ENCODE peak calls at places on chromosomes 12 and 14, in four cellular contexts. One of them, this sample, is unnamed. For H3K4me1, the result is how much of the 10 kb centered on the place peaks cover.

GRCh38 chr14:101235042-101235871 is 326.0 kb upstream of the DIO3 start:
- DNase-seq in K562: peak
- DNase-seq in A549: peak
- DNase-seq in sigmoid colon: peak
- DNase-seq in this sample: no peak

GRCh38 chr12:88562846-88563582 is 17.3 kb downstream of the KITLG start:
- DNase-seq in K562: no peak
- DNase-seq in A549: no peak
- DNase-seq in sigmoid colon: no peak
- DNase-seq in this sample: no peak

GRCh38 chr12:68240079-68240478 is 13.3 kb downstream of the IL22 start:
- DNase-seq in K562: peak
- DNase-seq in A549: peak
- DNase-seq in sigmoid colon: no peak
- DNase-seq in this sample: no peak

GRCh38 chr14:21268612-21269251 is 510 bp downstream of the HNRNPC start:
- DNase-seq in K562: peak
- DNase-seq in A549: peak
- DNase-seq in sigmoid colon: no peak
- DNase-seq in this sample: peak

GRCh38 chr12:69430942-69431603 is 39.1 kb upstream of the FRS2 start:
- DNase-seq in K562: no peak
- DNase-seq in A549: no peak
- DNase-seq in sigmoid colon: no peak
- DNase-seq in this sample: no peak

GRCh38 chr14:91942128-91942527 is 5.4 kb downstream of the FBLN5 start:
- DNase-seq in K562: no peak
- DNase-seq in A549: no peak
- DNase-seq in sigmoid colon: no peak
- DNase-seq in this sample: no peak

GRCh38 chr12:109981311-109981710 is 14.9 kb downstream of the GIT2 start:
- DNase-seq in K562: no peak
- DNase-seq in A549: no peak
- DNase-seq in sigmoid colon: no peak
- DNase-seq in this sample: no peak

GRCh38 chr12:113241191-113242017 is 20.1 kb downstream of the TPCN1 start:
- DNase-seq in K562: no peak
- DNase-seq in A549: peak
- DNase-seq in sigmoid colon: no peak
- DNase-seq in this sample: no peak

GRCh38 chr14:104665663-104666522 is 23.5 kb upstream of the INF2 start:
- DNase-seq in K562: no peak
- DNase-seq in A549: peak
- DNase-seq in sigmoid colon: peak
- DNase-seq in this sample: no peak

GRCh38 chr12:22935501-22935900 is 310.5 kb downstream of the ETNK1 start:
- DNase-seq in K562: no peak
- DNase-seq in A549: peak
- DNase-seq in sigmoid colon: no peak
- DNase-seq in this sample: no peak

GRCh38 chr14:103366741-103367140 is 18.5 kb upstream of the MARK3 start:
- DNase-seq in K562: no peak
- DNase-seq in A549: no peak
- DNase-seq in sigmoid colon: no peak
- DNase-seq in this sample: no peak

GRCh38 chr12:86521870-86522269 is 265.7 kb upstream of the MGAT4C start:
- DNase-seq in K562: no peak
- DNase-seq in A549: no peak
- DNase-seq in sigmoid colon: no peak
- DNase-seq in this sample: no peak

GRCh38 chr12:130576286-130576933 is 139.7 kb downstream of the RIMBP2 start:
- DNase-seq in K562: no peak
- DNase-seq in A549: no peak
- DNase-seq in sigmoid colon: no peak
- DNase-seq in this sample: no peak

GRCh38 chr12:52580496-52580895 is 6.9 kb upstream of the KRT74 start:
- DNase-seq in K562: no peak
- DNase-seq in A549: no peak
- DNase-seq in sigmoid colon: peak
- DNase-seq in this sample: no peak

GRCh38 chr12:106195638-106196037 is 52.2 kb downstream of the CKAP4 start:
- DNase-seq in K562: no peak
- DNase-seq in A549: no peak
- DNase-seq in sigmoid colon: peak
- DNase-seq in this sample: peak

GRCh38 chr12:123937707-123938600 is 34.7 kb downstream of the CCDC92 start:
- DNase-seq in K562: no peak
- DNase-seq in A549: no peak
- DNase-seq in sigmoid colon: no peak
- DNase-seq in this sample: no peak

GRCh38 chr12:125453751-125454150 is 388.5 kb downstream of the AACS start:
- DNase-seq in K562: no peak
- DNase-seq in A549: no peak
- DNase-seq in sigmoid colon: no peak
- DNase-seq in this sample: no peak

GRCh38 chr12:115632323-115632722 is 645.2 kb downstream of the MED13L start:
- DNase-seq in K562: no peak
- DNase-seq in A549: no peak
- DNase-seq in sigmoid colon: no peak
- DNase-seq in this sample: no peak

GRCh38 chr12:31590730-31591307 is at the start of gene DENND5B:
- DNase-seq in K562: peak
- DNase-seq in A549: peak
- DNase-seq in sigmoid colon: peak
- DNase-seq in this sample: peak

GRCh38 chr14:54669759-54670630 is 103.1 kb downstream of the SAMD4A start:
- DNase-seq in K562: no peak
- DNase-seq in A549: no peak
- DNase-seq in sigmoid colon: peak
- DNase-seq in this sample: no peak

GRCh38 chr12:49567302-49567610 is 686 bp downstream of the MCRS1 start:
- DNase-seq in K562: no peak
- DNase-seq in A549: no peak
- DNase-seq in sigmoid colon: no peak
- DNase-seq in this sample: peak

DNA sequence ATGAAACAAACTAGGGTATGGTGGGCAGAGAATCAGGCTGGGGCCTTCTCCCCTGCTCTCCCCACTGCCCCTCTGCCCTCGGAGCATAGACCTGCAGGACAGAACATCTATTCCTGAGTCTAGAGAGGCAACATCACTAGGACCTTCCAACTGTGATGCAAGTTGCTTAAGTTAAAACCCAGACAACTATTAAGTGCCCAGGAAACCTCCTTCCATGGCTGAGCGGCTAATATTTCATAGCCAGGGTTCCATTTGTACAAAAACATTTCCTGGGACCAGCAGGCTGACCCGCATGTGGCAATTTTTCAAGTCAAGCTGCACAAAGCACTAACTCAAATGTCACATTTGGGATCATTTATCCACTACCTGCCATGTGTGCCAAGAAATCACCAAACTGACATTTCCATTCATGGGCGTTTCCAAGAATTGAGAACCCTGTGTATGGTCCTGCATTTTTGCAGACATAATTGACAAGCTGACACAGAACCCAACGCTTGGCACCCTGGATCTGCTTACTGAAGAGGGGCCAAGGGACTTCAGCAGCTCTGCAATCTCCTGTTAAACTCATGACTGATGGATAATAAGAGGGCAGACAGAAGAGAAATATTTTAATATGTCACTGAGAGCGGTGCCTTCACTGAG is 32.7 kb downstream of the NT5DC3 start:
- DNase-seq in K562: no peak
- DNase-seq in A549: no peak
- DNase-seq in sigmoid colon: peak
- DNase-seq in this sample: no peak
- H3K4me1 ChIP-seq in K562: half or more
- H3K4me1 ChIP-seq in A549: under half
- H3K4me1 ChIP-seq in sigmoid colon: half or more
- H3K4me1 ChIP-seq in this sample: under half

DNA sequence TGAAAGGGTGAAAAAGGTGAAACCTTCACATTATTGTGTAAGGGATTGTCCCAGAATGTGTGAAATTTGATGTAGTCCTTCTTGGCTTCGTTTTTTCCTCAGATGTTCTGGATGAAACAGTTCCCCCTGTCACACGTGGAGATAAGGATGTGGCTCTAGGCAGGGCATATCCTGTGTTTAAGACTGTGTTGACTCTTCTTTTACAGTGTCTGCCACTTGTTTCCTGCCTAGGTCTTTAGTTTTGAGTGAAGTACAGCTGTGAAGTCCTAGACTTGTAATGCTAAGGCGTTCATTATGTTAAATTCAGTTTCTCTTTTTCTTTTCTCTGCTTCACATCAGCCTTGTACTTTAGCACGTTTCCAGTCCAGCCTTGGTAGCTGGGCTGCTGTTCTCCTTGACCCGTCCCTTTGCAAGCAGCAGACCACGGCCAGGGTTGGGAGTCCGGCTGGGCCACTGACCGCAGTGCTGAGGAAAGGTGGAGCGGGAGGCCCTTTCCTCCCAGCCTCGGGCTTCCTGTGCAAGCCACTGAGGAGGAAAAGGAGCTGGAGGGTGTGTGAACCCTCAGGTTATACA is 59.1 kb downstream of the RASSF3 start:
- DNase-seq in K562: no peak
- DNase-seq in A549: no peak
- DNase-seq in sigmoid colon: peak
- DNase-seq in this sample: peak
- TF ChIP-seq POLR2A in K562: no peak
- TF ChIP-seq POLR2A in A549: no peak
- TF ChIP-seq POLR2A in sigmoid colon: no peak
- TF ChIP-seq POLR2A in this sample: no peak

GRCh38 chr12:46526231-46526630 is 153.7 kb upstream of the SLC38A2 start:
- DNase-seq in K562: no peak
- DNase-seq in A549: no peak
- DNase-seq in sigmoid colon: no peak
- DNase-seq in this sample: no peak

GRCh38 chr12:46523446-46523845 is 150.9 kb upstream of the SLC38A2 start:
- DNase-seq in K562: no peak
- DNase-seq in A549: peak
- DNase-seq in sigmoid colon: no peak
- DNase-seq in this sample: peak

GRCh38 chr12:46522141-46522540 is 149.6 kb upstream of the SLC38A2 start:
- DNase-seq in K562: no peak
- DNase-seq in A549: no peak
- DNase-seq in sigmoid colon: no peak
- DNase-seq in this sample: no peak

GRCh38 chr12:46523863-46524770 is 151.5 kb upstream of the SLC38A2 start:
- DNase-seq in K562: peak
- DNase-seq in A549: peak
- DNase-seq in sigmoid colon: no peak
- DNase-seq in this sample: peak

GRCh38 chr12:46524778-46525177 is 152.2 kb upstream of the SLC38A2 start:
- DNase-seq in K562: no peak
- DNase-seq in A549: peak
- DNase-seq in sigmoid colon: peak
- DNase-seq in this sample: peak
- TF ChIP-seq EP300 in K562: no peak
- TF ChIP-seq EP300 in A549: no peak
- TF ChIP-seq EP300 in sigmoid colon: no peak
- TF ChIP-seq EP300 in this sample: no peak

GRCh38 chr12:45353944-45354343 is 138.0 kb downstream of the ANO6 start:
- DNase-seq in K562: no peak
- DNase-seq in A549: no peak
- DNase-seq in sigmoid colon: no peak
- DNase-seq in this sample: no peak
- H3K4me1 ChIP-seq in K562: under half
- H3K4me1 ChIP-seq in A549: under half
- H3K4me1 ChIP-seq in sigmoid colon: under half
- H3K4me1 ChIP-seq in this sample: under half

GRCh38 chr14:61476105-61476736 is 154.8 kb downstream of the PRKCH start:
- DNase-seq in K562: no peak
- DNase-seq in A549: no peak
- DNase-seq in sigmoid colon: no peak
- DNase-seq in this sample: no peak

GRCh38 chr14:61477845-61478438 is 156.6 kb downstream of the PRKCH start:
- DNase-seq in K562: no peak
- DNase-seq in A549: peak
- DNase-seq in sigmoid colon: peak
- DNase-seq in this sample: peak

GRCh38 chr14:61478971-61479473 is 157.6 kb downstream of the PRKCH start:
- DNase-seq in K562: no peak
- DNase-seq in A549: no peak
- DNase-seq in sigmoid colon: no peak
- DNase-seq in this sample: no peak

GRCh38 chr14:61475316-61475715 is 153.9 kb downstream of the PRKCH start:
- DNase-seq in K562: peak
- DNase-seq in A549: peak
- DNase-seq in sigmoid colon: no peak
- DNase-seq in this sample: no peak

DNA sequence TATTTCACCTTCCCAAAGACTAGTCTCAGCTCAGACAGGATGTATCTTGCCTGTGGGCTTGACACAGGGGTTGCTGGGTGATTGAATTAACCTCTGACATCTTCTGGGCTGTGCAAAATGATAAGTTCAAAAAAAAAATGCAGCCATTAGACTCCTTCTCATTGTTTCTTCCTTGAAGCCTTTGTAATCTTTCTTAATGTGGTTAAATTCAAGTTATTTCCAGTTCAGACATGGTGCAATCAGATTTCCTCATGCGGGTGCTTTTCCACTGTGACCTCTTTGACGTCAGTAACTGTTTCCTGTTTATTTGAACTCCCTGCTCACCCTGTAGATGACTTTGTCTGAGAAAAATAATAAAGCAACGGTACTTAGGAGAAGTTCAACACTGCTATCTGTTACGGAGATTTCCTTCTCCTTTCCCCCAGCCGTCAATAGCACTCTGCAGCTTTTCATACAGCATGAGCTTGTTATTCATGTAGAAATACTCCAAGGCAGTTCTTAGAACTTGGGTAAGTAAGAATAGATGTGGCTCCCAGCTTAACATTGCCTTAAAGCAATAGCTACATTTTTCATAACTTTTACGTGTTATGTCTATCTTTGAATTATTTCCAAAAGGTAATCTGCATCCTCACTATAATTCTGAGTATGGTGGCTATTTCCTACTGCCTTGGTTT is 155.5 kb downstream of the PRKCH start:
- DNase-seq in K562: no peak
- DNase-seq in A549: peak
- DNase-seq in sigmoid colon: peak
- DNase-seq in this sample: no peak
- TF ChIP-seq POLR2A in K562: no peak
- TF ChIP-seq POLR2A in A549: no peak
- TF ChIP-seq POLR2A in sigmoid colon: no peak
- TF ChIP-seq POLR2A in this sample: peak

GRCh38 chr14:105980224-105980623 is 453.8 kb downstream of the TMEM121 start:
- DNase-seq in K562: no peak
- DNase-seq in A549: no peak
- DNase-seq in sigmoid colon: no peak
- DNase-seq in this sample: no peak
- TF ChIP-seq EP300 in K562: no peak
- TF ChIP-seq EP300 in A549: no peak
- TF ChIP-seq EP300 in sigmoid colon: no peak
- TF ChIP-seq EP300 in this sample: no peak

GRCh38 chr12:65787056-65787855 is 37.0 kb upstream of the HMGA2 start:
- DNase-seq in K562: no peak
- DNase-seq in A549: no peak
- DNase-seq in sigmoid colon: no peak
- DNase-seq in this sample: no peak
- H3K4me1 ChIP-seq in K562: under half
- H3K4me1 ChIP-seq in A549: under half
- H3K4me1 ChIP-seq in sigmoid colon: under half
- H3K4me1 ChIP-seq in this sample: under half

GRCh38 chr12:14769837-14770494 is 33.3 kb downstream of the WBP11 start:
- DNase-seq in K562: no peak
- DNase-seq in A549: peak
- DNase-seq in sigmoid colon: peak
- DNase-seq in this sample: peak
- TF ChIP-seq POLR2A in K562: no peak
- TF ChIP-seq POLR2A in A549: peak
- TF ChIP-seq POLR2A in sigmoid colon: peak
- TF ChIP-seq POLR2A in this sample: peak